ENCODE peak calls at places on chromosomes 12 and 14, in five cellular contexts. U, E, W, T and K are unnamed samples.

GRCh38 chr14:81330619-81331122 is 69.5 kb downstream of the STON2 start:
- DNase-seq in E (no peak), W (no peak), U (no peak), T (peak), K (no peak)

GRCh38 chr12:49949124-49949845 is 1.3 kb upstream of the AQP2 start:
- DNase-seq in E (no peak), W (no peak), U (no peak), T (no peak), K (no peak)

GRCh38 chr12:49200882-49201594 is 12.2 kb upstream of the TUBA1A start:
- DNase-seq in W (no peak), T (peak), E (no peak), U (no peak), K (peak)

GRCh38 chr14:74974364-74975058 is 19.1 kb upstream of the PGF start:
- DNase-seq in W (no peak), T (no peak), U (no peak), E (no peak), K (no peak)

GRCh38 chr12:42695490-42695995 is 106.0 kb upstream of the PRICKLE1 start:
- DNase-seq in E (no peak), W (no peak), U (no peak), T (no peak), K (no peak)

GRCh38 chr14:81018714-81019512 is 63.5 kb downstream of the TSHR start:
- DNase-seq in T (no peak), W (no peak), U (no peak), E (no peak), K (no peak)

GRCh38 chr12:74449872-74450271 is 87.8 kb upstream of the ATXN7L3B start:
- DNase-seq in T (no peak), U (no peak), E (no peak), W (no peak), K (no peak)

GRCh38 chr14:100297320-100298300 is 8.6 kb downstream of the SLC25A29 start:
- DNase-seq in E (no peak), T (no peak), U (no peak), W (no peak), K (no peak)

GRCh38 chr12:99387661-99388060 is 259.9 kb upstream of the GARIN6 start:
- DNase-seq in W (no peak), T (no peak), U (no peak), E (no peak), K (no peak)

GRCh38 chr12:12823308-12823707 is 10.2 kb downstream of the DDX47 start:
- DNase-seq in U (no peak), T (no peak), E (no peak), W (no peak), K (no peak)